ENCODE peak calls at places on chromosomes 2 and 18, in ten cellular contexts. I is mammary epithelial cell, R is pancreas, O is lower lobe of right lung, M is thoracic aorta, H is upper lobe of right lung, V is WERI-Rb-1, Y is bronchial epithelial cell, G is astrocyte of the spinal cord, B is A673. U is an unnamed sample.

GRCh38 chr2:26086155-26086634 is 52.3 kb downstream of the RAB10 start:
- DNase-seq in B (peak; percentile 48), R (no peak), H (no peak), M (no peak), Y (peak; percentile 60), O (no peak), I (peak; percentile 79), G (peak; percentile 94), V (no peak), U (no peak)

GRCh38 chr2:226031962-226032441 is 632.5 kb downstream of the NYAP2 start:
- DNase-seq in Y (no peak), I (peak; percentile 8), H (no peak), G (peak; percentile 41), R (no peak), V (no peak), B (peak; percentile 11), M (no peak), O (no peak), U (no peak)

GRCh38 chr2:217637268-217637615 is 365.6 kb downstream of the TNS1 start:
- DNase-seq in G (no peak), Y (no peak), M (no peak), R (no peak), I (no peak), B (no peak), H (no peak), O (no peak), V (no peak), U (no peak)

GRCh38 chr2:163319006-163319405 is 416.8 kb downstream of the FIGN start:
- DNase-seq in H (no peak), V (no peak), M (no peak), R (no peak), B (no peak), Y (peak; percentile 91), I (peak; percentile 68), O (no peak), G (peak; percentile 45), U (no peak)

GRCh38 chr18:48408727-48409590 is at the start of gene ZBTB7C:
- DNase-seq in H (peak; percentile 77), O (peak; percentile 57), I (peak; percentile 53), M (no peak), R (peak; percentile 80), G (no peak), V (peak; percentile 53), B (peak; percentile 37), Y (no peak), U (no peak)

GRCh38 chr2:109395487-109396337 is 218.1 kb downstream of the SEPTIN10 start:
- DNase-seq in B (no peak), O (no peak), I (no peak), H (no peak), M (no peak), G (no peak), V (no peak), R (no peak), Y (no peak), U (no peak)

GRCh38 chr2:178404380-178404767 is 46.6 kb downstream of the PRKRA start:
- DNase-seq in B (no peak), G (peak; percentile 73), M (no peak), Y (peak; percentile 70), V (no peak), R (no peak), O (no peak), I (peak; percentile 81), H (no peak), U (no peak)

GRCh38 chr2:20199381-20200270 is 25.3 kb downstream of the SDC1 start:
- DNase-seq in G (no peak), H (no peak), Y (no peak), R (no peak), O (no peak), V (no peak), M (no peak), I (no peak), B (no peak), U (no peak)

GRCh38 chr18:8339958-8340357 is 269.3 kb upstream of the RAB12 start:
- DNase-seq in V (no peak), O (no peak), M (no peak), H (no peak), G (no peak), B (no peak), I (no peak), Y (no peak), R (no peak), U (no peak)

GRCh38 chr2:201450910-201451329 is 338 bp downstream of the TRAK2 start:
- DNase-seq in H (no peak), V (peak; percentile 86), R (no peak), I (no peak), O (no peak), B (peak; percentile 27), Y (peak; percentile 27), G (peak; percentile 59), M (no peak), U (no peak)

GRCh38 chr2:64328415-64328722 is 125.6 kb upstream of the LGALSL start:
- DNase-seq in R (no peak), V (peak; percentile 15), M (no peak), G (no peak), Y (no peak), O (no peak), H (no peak), B (no peak), I (no peak), U (no peak)

GRCh38 chr18:62386091-62386490 is 61.0 kb downstream of the TNFRSF11A start:
- DNase-seq in G (no peak), H (no peak), O (no peak), Y (no peak), I (no peak), B (no peak), V (no peak), R (no peak), M (no peak), U (no peak)

GRCh38 chr18:62387257-62387656 is 62.1 kb downstream of the TNFRSF11A start:
- DNase-seq in O (no peak), R (no peak), G (no peak), B (no peak), H (no peak), M (no peak), Y (no peak), V (no peak), I (no peak), U (no peak)

GRCh38 chr18:62384068-62384467 is 59.0 kb downstream of the TNFRSF11A start:
- DNase-seq in O (no peak), Y (no peak), M (no peak), B (no peak), R (no peak), H (no peak), G (no peak), V (no peak), I (no peak), U (no peak)

GRCh38 chr18:62386616-62387015 is 61.5 kb downstream of the TNFRSF11A start:
- DNase-seq in R (no peak), V (no peak), I (no peak), B (no peak), H (no peak), O (no peak), G (peak; percentile 5), M (no peak), Y (no peak), U (no peak)

DNA sequence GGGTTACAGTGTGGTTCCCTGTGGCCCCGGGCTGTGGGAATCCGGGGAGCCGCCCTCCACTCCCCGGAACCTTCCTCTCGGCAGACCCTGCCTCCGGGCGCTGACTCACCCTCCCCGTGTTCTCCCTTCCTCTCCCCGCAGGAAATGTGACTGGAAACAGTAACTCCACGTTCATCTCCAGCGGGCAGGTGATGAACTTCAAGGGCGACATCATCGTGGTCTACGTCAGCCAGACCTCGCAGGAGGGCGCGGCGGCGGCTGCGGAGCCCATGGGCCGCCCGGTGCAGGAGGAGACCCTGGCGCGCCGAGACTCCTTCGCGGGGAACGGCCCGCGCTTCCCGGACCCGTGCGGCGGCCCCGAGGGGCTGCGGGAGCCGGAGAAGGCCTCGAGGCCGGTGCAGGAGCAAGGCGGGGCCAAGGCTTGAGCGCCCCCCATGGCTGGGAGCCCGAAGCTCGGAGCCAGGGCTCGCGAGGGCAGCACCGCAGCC is 59.5 kb downstream of the TNFRSF11A start:
- DNase-seq in M (no peak), R (no peak), I (peak; percentile 2), V (no peak), B (no peak), O (no peak), G (peak; percentile 4), H (no peak), Y (peak; percentile 73), U (no peak)
- TF ChIP-seq CTCF in M (no peak), R (no peak), I (no peak), V (no peak), B (no peak), O (no peak), G (no peak), H (no peak), Y (no peak), U (no peak)

GRCh38 chr2:231567159-231567558 is 25.5 kb upstream of the TEX44 start:
- DNase-seq in G (no peak), B (no peak), I (no peak), Y (no peak), O (no peak), M (no peak), R (no peak), H (no peak), V (no peak), U (no peak)
- H3K4me3 ChIP-seq in G (no peak overlapping the region), B (no peak overlapping the region), I (no peak overlapping the region), Y (no peak overlapping the region), O (no peak overlapping the region), M (no peak overlapping the region), R (no peak overlapping the region), H (no peak overlapping the region), V (no peak overlapping the region), U (no peak overlapping the region)

DNA sequence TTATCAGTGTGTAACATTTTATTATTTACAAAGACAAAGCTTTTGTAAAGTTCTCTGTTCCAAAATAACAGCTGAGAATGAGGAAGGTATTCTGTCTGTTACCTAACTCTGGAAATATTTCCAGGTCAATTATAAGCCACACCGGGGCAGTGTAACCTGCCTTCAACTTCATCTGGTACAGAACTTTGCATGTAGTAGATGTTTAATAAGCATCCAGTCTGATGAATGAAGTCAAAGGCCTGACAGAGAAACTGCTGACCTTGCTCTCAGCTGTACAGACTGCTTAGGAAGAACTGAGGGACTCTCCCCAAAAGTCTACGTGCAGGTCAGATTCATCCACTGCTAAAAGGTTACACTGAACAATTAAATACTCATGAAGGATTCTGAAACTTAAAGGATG is 43.3 kb downstream of the WDFY1 start:
- DNase-seq in I (peak; percentile 21), R (no peak), M (no peak), G (no peak), B (no peak), O (no peak), V (no peak), Y (peak; percentile 14), H (no peak), U (no peak)
- TF ChIP-seq CTCF in I (no peak), R (no peak), M (no peak), G (no peak), B (no peak), O (no peak), V (no peak), Y (no peak), H (no peak), U (peak; percentile 46)

GRCh38 chr2:139746901-139747300 is 966.7 kb upstream of the NXPH2 start:
- DNase-seq in R (no peak), H (no peak), G (no peak), I (no peak), B (no peak), O (no peak), Y (no peak), V (no peak), M (no peak), U (no peak)

GRCh38 chr2:139742216-139743172 is 962.3 kb upstream of the NXPH2 start:
- DNase-seq in V (no peak), B (no peak), O (no peak), G (no peak), M (no peak), I (no peak), R (no peak), H (no peak), Y (no peak), U (no peak)

GRCh38 chr2:139744273-139744672 is 964.1 kb upstream of the NXPH2 start:
- DNase-seq in R (no peak), V (no peak), O (no peak), B (no peak), G (no peak), I (no peak), M (no peak), Y (no peak), H (no peak), U (no peak)
- H3K4me3 ChIP-seq in R (no peak overlapping the region), V (no peak overlapping the region), O (no peak overlapping the region), B (no peak overlapping the region), G (no peak overlapping the region), I (no peak overlapping the region), M (no peak overlapping the region), Y (no peak overlapping the region), H (no peak overlapping the region), U (no peak overlapping the region)